ENCODE peak calls at places on chromosomes 13 and 19, in eight cellular contexts. G, A, E, C, K, I, U and D are unnamed samples.

GRCh38 chr13:59531571-59532091 is 632.1 kb downstream of the DIAPH3 start:
- DNase-seq in C (peak), K (peak), I (peak), U (peak), E (peak), G (peak), A (peak), D (peak)

GRCh38 chr13:99311137-99311536 is 3.9 kb upstream of the GPR183 start:
- DNase-seq in A (no peak), G (no peak), U (peak), I (no peak), E (no peak), C (no peak), K (no peak), D (no peak)

GRCh38 chr19:12052057-12052570 is 647 bp downstream of the ZNF878 start:
- DNase-seq in U (peak), E (no peak), A (no peak), G (no peak), I (peak), C (no peak), K (no peak), D (no peak)

GRCh38 chr19:51091895-51092873 is 9.5 kb upstream of the KLK14 start:
- DNase-seq in U (no peak), C (no peak), K (no peak), I (no peak), G (no peak), E (no peak), A (no peak), D (no peak)

GRCh38 chr19:41939861-41940442 is 11.7 kb upstream of the ERFL start:
- DNase-seq in U (no peak), G (no peak), E (no peak), C (no peak), I (no peak), A (no peak), K (no peak), D (no peak)

GRCh38 chr19:33460221-33460908 is 61.2 kb downstream of the PEPD start:
- DNase-seq in G (no peak), I (no peak), E (no peak), U (no peak), K (no peak), C (no peak), A (no peak), D (no peak)

GRCh38 chr13:40058757-40059236 is 403.3 kb downstream of the COG6 start:
- DNase-seq in U (no peak), I (no peak), E (no peak), K (no peak), A (no peak), G (no peak), C (no peak), D (no peak)

GRCh38 chr13:51785592-51786424 is 18.2 kb downstream of the DHRS12 start:
- DNase-seq in C (no peak), E (no peak), I (no peak), A (peak), G (no peak), K (no peak), U (peak), D (no peak)

GRCh38 chr19:40280608-40281221 is 4.4 kb downstream of the AKT2 start:
- DNase-seq in G (no peak), E (peak), U (no peak), I (no peak), A (peak), C (peak), K (no peak), D (no peak)

GRCh38 chr13:26074706-26075105 is 22.9 kb upstream of the SHISA2 start:
- DNase-seq in E (no peak), U (peak), A (peak), G (peak), I (no peak), K (no peak), C (no peak), D (no peak)

GRCh38 chr19:23420824-23421223 is 25.6 kb upstream of the ZNF91 start:
- DNase-seq in U (no peak), I (no peak), G (no peak), C (no peak), A (no peak), K (no peak), E (no peak), D (no peak)

GRCh38 chr13:49828452-49828851 is 36.0 kb upstream of the KPNA3 start:
- DNase-seq in I (no peak), A (no peak), C (no peak), U (no peak), G (no peak), E (no peak), K (no peak), D (no peak)

GRCh38 chr19:45439569-45440258 is 16.0 kb upstream of the ERCC1 start:
- DNase-seq in K (no peak), A (peak), U (peak), G (no peak), C (peak), E (peak), I (peak), D (no peak)

GRCh38 chr13:51734786-51735185 is 69.2 kb downstream of the DHRS12 start:
- DNase-seq in K (no peak), A (no peak), E (no peak), U (peak), I (no peak), C (no peak), G (no peak), D (no peak)

GRCh38 chr13:21611385-21611784 is 7.4 kb upstream of the MICU2 start:
- DNase-seq in I (no peak), C (no peak), U (no peak), K (no peak), G (no peak), A (no peak), E (no peak), D (no peak)

GRCh38 chr19:7558667-7559066 is 23.1 kb downstream of the PNPLA6 start:
- DNase-seq in U (no peak), K (no peak), G (no peak), A (no peak), C (no peak), E (no peak), I (no peak), D (no peak)

GRCh38 chr13:27977476-27978300 is 8.6 kb upstream of the CDX2 start:
- DNase-seq in A (no peak), I (no peak), K (no peak), C (no peak), G (no peak), E (no peak), U (no peak), D (peak)

GRCh38 chr13:36619535-36619934 is 54.3 kb upstream of the SERTM1 start:
- DNase-seq in U (no peak), C (no peak), A (no peak), G (no peak), E (no peak), I (no peak), K (no peak), D (no peak)

GRCh38 chr13:40533072-40533471 is 133.4 kb downstream of the FOXO1 start:
- DNase-seq in A (no peak), G (no peak), I (no peak), U (no peak), E (no peak), C (no peak), K (no peak), D (no peak)

GRCh38 chr19:11446652-11447301 is 11.3 kb downstream of the PRKCSH start:
- DNase-seq in C (no peak), K (no peak), E (no peak), U (no peak), G (no peak), I (peak), A (peak), D (no peak)

GRCh38 chr13:61880576-61881283 is 465.1 kb upstream of the PCDH20 start:
- DNase-seq in K (peak), G (peak), E (no peak), A (no peak), I (peak), C (no peak), U (peak), D (no peak)

GRCh38 chr13:95624020-95624419 is 20.5 kb downstream of the DZIP1 start:
- DNase-seq in U (peak), C (no peak), K (peak), I (peak), A (peak), E (no peak), G (peak), D (no peak)

GRCh38 chr13:77184455-77184854 is 142.4 kb downstream of the MYCBP2 start:
- DNase-seq in C (no peak), K (no peak), A (no peak), G (no peak), I (peak), U (no peak), E (no peak), D (no peak)

GRCh38 chr19:13538854-13539253 is 32.6 kb upstream of the CACNA1A start:
- DNase-seq in E (no peak), U (no peak), C (no peak), A (no peak), K (no peak), G (no peak), I (no peak), D (no peak)

GRCh38 chr19:13539332-13539731 is 33.1 kb upstream of the CACNA1A start:
- DNase-seq in K (no peak), C (no peak), G (no peak), I (no peak), E (no peak), U (no peak), A (no peak), D (no peak)

GRCh38 chr19:13541554-13541953 is 35.3 kb upstream of the CACNA1A start:
- DNase-seq in K (no peak), A (no peak), E (no peak), C (no peak), I (no peak), G (no peak), U (no peak), D (no peak)

GRCh38 chr19:13537454-13537853 is 31.2 kb upstream of the CACNA1A start:
- DNase-seq in I (no peak), A (no peak), E (no peak), U (no peak), K (no peak), G (no peak), C (no peak), D (no peak)
- TF ChIP-seq POLR2A in I (no peak), A (no peak), E (no peak), U (no peak), K (no peak), G (no peak), C (no peak), D (no peak)

GRCh38 chr19:3370728-3371591 is 4.6 kb downstream of the NFIC start:
- DNase-seq in U (no peak), A (no peak), G (no peak), K (no peak), C (no peak), E (no peak), I (no peak), D (no peak)

GRCh38 chr19:3368441-3368795 is 2.0 kb downstream of the NFIC start:
- DNase-seq in A (no peak), U (no peak), C (no peak), G (no peak), I (no peak), E (no peak), K (no peak), D (no peak)

GRCh38 chr19:3370214-3370720 is 3.9 kb downstream of the NFIC start:
- DNase-seq in G (no peak), C (no peak), E (no peak), A (peak), U (no peak), K (no peak), I (no peak), D (no peak)

GRCh38 chr19:3368848-3369336 is 2.5 kb downstream of the NFIC start:
- DNase-seq in G (no peak), K (no peak), U (peak), A (no peak), C (no peak), I (no peak), E (no peak), D (no peak)

GRCh38 chr19:3369337-3370213 is 3.2 kb downstream of the NFIC start:
- DNase-seq in K (no peak), U (peak), G (no peak), A (peak), I (peak), C (no peak), E (peak), D (no peak)
- TF ChIP-seq CTCF in K (no peak), U (no peak), G (no peak), A (peak), I (no peak), C (no peak), E (no peak), D (no peak)

GRCh38 chr13:30907167-30907761 is 1.2 kb downstream of the MEDAG start:
- DNase-seq in U (peak), G (peak), K (no peak), E (no peak), I (peak), A (no peak), C (no peak), D (no peak)

GRCh38 chr13:30905932-30906383 is at the start of gene MEDAG:
- DNase-seq in U (peak), G (no peak), E (no peak), I (peak), C (peak), A (peak), K (no peak), D (peak)

GRCh38 chr13:30904043-30904442 is 2.0 kb upstream of the MEDAG start:
- DNase-seq in K (no peak), U (peak), G (no peak), C (no peak), E (no peak), I (no peak), A (no peak), D (no peak)

GRCh38 chr13:30908416-30908980 is 2.4 kb downstream of the MEDAG start:
- DNase-seq in I (peak), U (peak), E (no peak), C (no peak), G (no peak), A (peak), K (no peak), D (no peak)

GRCh38 chr13:30906411-30906990 is 430 bp downstream of the MEDAG start:
- DNase-seq in I (peak), E (no peak), C (no peak), G (no peak), K (no peak), A (no peak), U (no peak), D (no peak)
- H3K4me3 ChIP-seq in I (peak), E (peak), C (peak), G (no peak), K (no peak), A (no peak), U (no peak), D (peak)

GRCh38 chr13:97762141-97762540 is 191.3 kb upstream of the IPO5 start:
- DNase-seq in E (no peak), G (no peak), U (no peak), C (no peak), A (no peak), I (peak), K (no peak), D (no peak)
- TF ChIP-seq POLR2A in E (no peak), G (no peak), U (no peak), C (no peak), A (no peak), I (no peak), K (no peak), D (no peak)

DNA sequence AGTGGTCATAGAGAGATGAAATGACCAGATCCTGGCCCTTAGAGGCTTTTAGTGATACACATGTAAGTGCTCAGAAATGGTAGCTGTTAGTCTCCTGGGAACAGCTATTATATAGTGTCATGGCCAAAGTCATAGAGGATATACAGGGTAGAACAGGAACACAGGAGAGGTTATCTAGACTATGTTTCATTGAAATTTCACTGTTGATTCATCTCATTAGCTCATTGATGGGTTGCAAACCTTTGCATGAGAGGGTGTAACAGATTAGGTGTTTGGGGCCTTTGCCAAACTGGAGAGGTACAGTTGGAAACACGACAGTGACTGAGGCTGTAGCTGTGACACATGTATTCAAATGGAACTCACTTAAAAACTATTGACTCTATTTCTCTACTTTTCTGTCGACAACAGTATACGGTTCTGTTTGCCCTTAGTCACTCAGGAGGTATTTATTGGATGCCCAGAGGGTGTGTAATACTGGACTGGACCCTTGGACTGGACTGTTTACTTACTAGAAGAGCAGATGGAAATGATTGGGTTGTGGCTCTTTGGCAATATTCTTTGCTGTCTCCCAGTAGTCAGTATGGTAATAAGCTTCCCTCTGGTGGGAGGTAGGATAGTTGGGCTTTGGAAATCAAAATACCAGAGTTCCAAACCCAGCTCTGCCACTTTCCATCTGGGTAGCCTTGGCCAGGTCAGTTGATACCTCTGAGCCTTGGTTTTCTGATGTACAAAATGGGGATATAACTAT is 29.8 kb downstream of the ARHGAP35 start:
- DNase-seq in E (no peak), U (peak), G (peak), C (no peak), K (no peak), I (no peak), A (no peak), D (no peak)
- TF ChIP-seq CTCF in E (no peak), U (no peak), G (peak), C (no peak), K (no peak), I (no peak), A (no peak), D (no peak)

GRCh38 chr13:110126391-110126961 is 180.5 kb downstream of the COL4A1 start:
- DNase-seq in G (no peak), K (no peak), U (peak), A (peak), I (peak), C (peak), E (peak), D (peak)
- H3K4me3 ChIP-seq in G (no peak), K (no peak), U (peak), A (no peak), I (no peak), C (peak), E (no peak), D (no peak)

GRCh38 chr19:55212447-55212846 is 3.1 kb upstream of the PTPRH start:
- DNase-seq in U (no peak), K (peak), G (peak), C (no peak), I (peak), E (no peak), A (no peak), D (no peak)

GRCh38 chr19:55209430-55210119 is at the start of gene PTPRH:
- DNase-seq in I (no peak), U (no peak), E (no peak), A (no peak), G (no peak), C (no peak), K (no peak), D (no peak)

GRCh38 chr19:55210120-55210493 is 806 bp upstream of the PTPRH start:
- DNase-seq in K (peak), I (peak), G (peak), E (no peak), U (peak), C (no peak), A (peak), D (no peak)

GRCh38 chr19:55208880-55209429 is 346 bp downstream of the PTPRH start:
- DNase-seq in A (no peak), C (no peak), U (no peak), I (no peak), K (no peak), E (no peak), G (no peak), D (no peak)

GRCh38 chr19:55206664-55207500 is 2.4 kb downstream of the PTPRH start:
- DNase-seq in C (peak), E (no peak), U (peak), K (peak), I (peak), A (peak), G (peak), D (peak)
- TF ChIP-seq POLR2A in C (no peak), E (peak), U (peak), K (peak), I (no peak), A (peak), G (peak), D (no peak)